ENCODE peak calls at places on chromosomes 12 and 14, in five cellular contexts. J is lower leg skin, V is GM12891, S is tibial nerve, L is prostate gland. A is an unnamed sample.

GRCh38 chr14:104158827-104159798 is 20.7 kb downstream of the KIF26A start:
- DNase-seq in S (no peak), J (no peak), L (no peak), V (no peak), A (no peak)

GRCh38 chr12:127241056-127241830 is 1025.7 kb upstream of the TMEM132C start:
- DNase-seq in J (no peak), S (peak; percentile 19), V (no peak), L (no peak), A (no peak)

GRCh38 chr14:61188196-61188595 is 92.9 kb downstream of the TMEM30B start:
- DNase-seq in L (peak; percentile 7), J (peak; percentile 90), V (no peak), S (no peak), A (no peak)

GRCh38 chr14:67562776-67563150 is 29.7 kb downstream of the PLEKHH1 start:
- DNase-seq in J (no peak), V (no peak), L (no peak), S (no peak), A (no peak)

GRCh38 chr12:96720363-96720705 is 186.7 kb upstream of the NEDD1 start:
- DNase-seq in L (peak; percentile 32), V (peak; percentile 16), J (no peak), S (no peak), A (no peak)

GRCh38 chr12:115543269-115543668 is 734.2 kb downstream of the MED13L start:
- DNase-seq in L (no peak), V (no peak), J (no peak), S (no peak), A (no peak)

GRCh38 chr12:49054524-49054923 is 6.1 kb downstream of the KMT2D start:
- DNase-seq in J (no peak), V (no peak), S (no peak), L (no peak), A (no peak)

GRCh38 chr12:93000026-93000425 is 70.9 kb upstream of the EEA1 start:
- DNase-seq in S (no peak), V (no peak), L (no peak), J (no peak), A (no peak)

GRCh38 chr12:7259060-7259459 is 44.8 kb upstream of the ACSM4 start:
- DNase-seq in L (no peak), V (no peak), J (no peak), S (no peak), A (no peak)

GRCh38 chr14:95274283-95274682 is 45.4 kb downstream of the CLMN start:
- DNase-seq in V (no peak), S (no peak), L (no peak), J (peak; percentile 66), A (no peak)
- TF ChIP-seq POLR2A in V (no peak), S (no peak), L (no peak), J (no peak), A (no peak)

DNA sequence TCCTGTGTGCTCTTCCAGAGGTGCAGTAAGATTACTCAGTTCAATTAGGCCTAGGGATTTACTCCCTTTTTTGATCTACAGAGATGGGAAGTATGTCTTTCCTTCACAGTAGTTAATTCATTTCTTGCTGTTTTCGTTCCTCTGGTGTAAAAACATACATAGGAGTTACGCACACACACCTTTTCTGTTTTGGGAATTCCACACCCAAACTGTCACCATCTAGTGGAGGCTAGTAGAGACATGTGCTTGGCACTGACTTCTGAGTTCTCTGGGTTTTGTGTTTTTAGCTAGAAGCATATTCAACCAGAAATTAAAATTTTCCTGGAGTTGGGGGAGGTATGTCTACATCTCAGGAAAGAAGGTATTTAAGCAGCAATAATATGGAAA is 1.4 kb downstream of the SUSD6 start:
- DNase-seq in V (no peak), L (peak; percentile 44), S (no peak), J (no peak), A (no peak)
- TF ChIP-seq POLR2A in V (no peak), L (no peak), S (no peak), J (no peak), A (no peak)

GRCh38 chr14:88562831-88563686 is at the start of gene ZC3H14:
- DNase-seq in L (peak; percentile 73), J (peak; percentile 95), S (peak; percentile 59), V (peak; percentile 90), A (no peak)
- TF ChIP-seq POLR2A in L (peak; percentile 77), J (no peak), S (peak; percentile 75), V (peak; percentile 63), A (peak; percentile 58)

GRCh38 chr12:19461986-19462385 is 22.7 kb downstream of the AEBP2 start:
- DNase-seq in J (no peak), S (no peak), L (no peak), V (no peak), A (no peak)

GRCh38 chr12:19462441-19462840 is 23.1 kb downstream of the AEBP2 start:
- DNase-seq in J (no peak), L (no peak), S (no peak), V (no peak), A (no peak)

DNA sequence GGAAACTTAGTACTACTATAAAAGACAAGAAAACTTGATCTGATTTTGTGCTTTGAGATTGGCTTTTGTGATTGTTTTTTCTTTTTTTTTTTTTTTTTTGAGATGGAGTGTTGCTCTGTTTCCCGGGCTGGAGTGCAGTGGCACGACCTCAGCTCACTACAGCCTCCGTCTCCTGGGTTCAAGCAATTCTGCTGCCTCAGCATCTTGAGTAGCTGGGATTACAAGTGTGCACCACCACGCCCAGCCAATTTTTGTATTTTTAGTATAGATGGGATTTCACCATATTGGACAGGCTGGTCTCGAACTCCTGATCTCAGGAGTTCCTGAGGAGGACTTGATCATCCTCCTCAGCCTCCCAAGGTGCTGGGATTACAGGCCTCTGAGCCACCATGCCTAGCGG is 26.4 kb downstream of the AEBP2 start:
- DNase-seq in J (no peak), L (no peak), V (no peak), S (no peak), A (no peak)
- TF ChIP-seq POLR2A in J (no peak), L (no peak), V (no peak), S (no peak), A (no peak)

GRCh38 chr14:100874411-100875091 is 29.0 kb downstream of the RTL1 start:
- DNase-seq in S (no peak), J (no peak), L (no peak), V (no peak), A (no peak)

GRCh38 chr14:100872241-100872640 is 31.3 kb downstream of the RTL1 start:
- DNase-seq in L (no peak), S (no peak), J (peak; percentile 73), V (no peak), A (no peak)

GRCh38 chr14:100872641-100873071 is 30.9 kb downstream of the RTL1 start:
- DNase-seq in J (peak; percentile 81), L (no peak), S (no peak), V (no peak), A (no peak)

GRCh38 chr14:100874051-100874410 is 29.5 kb downstream of the RTL1 start:
- DNase-seq in L (no peak), S (no peak), J (peak; percentile 48), V (no peak), A (no peak)

GRCh38 chr14:100873083-100873482 is 30.4 kb downstream of the RTL1 start:
- DNase-seq in L (no peak), J (no peak), S (no peak), V (no peak), A (no peak)
- TF ChIP-seq POLR2A in L (no peak), J (no peak), S (no peak), V (no peak), A (no peak)

GRCh38 chr14:88792572-88793258 is at the start of gene EML5:
- DNase-seq in L (peak; percentile 87), J (peak; percentile 94), S (peak; percentile 50), V (peak; percentile 67), A (no peak)
- TF ChIP-seq POLR2A in L (peak; percentile 53), J (no peak), S (peak; percentile 39), V (no peak), A (no peak)

GRCh38 chr14:55271572-55272414 is 572 bp downstream of the FBXO34 start:
- DNase-seq in V (peak; percentile 60), J (peak; percentile 93), L (peak; percentile 71), S (peak; percentile 36), A (no peak)
- TF ChIP-seq POLR2A in V (peak; percentile 50), J (no peak), L (peak; percentile 78), S (peak; percentile 59), A (peak; percentile 50)

DNA sequence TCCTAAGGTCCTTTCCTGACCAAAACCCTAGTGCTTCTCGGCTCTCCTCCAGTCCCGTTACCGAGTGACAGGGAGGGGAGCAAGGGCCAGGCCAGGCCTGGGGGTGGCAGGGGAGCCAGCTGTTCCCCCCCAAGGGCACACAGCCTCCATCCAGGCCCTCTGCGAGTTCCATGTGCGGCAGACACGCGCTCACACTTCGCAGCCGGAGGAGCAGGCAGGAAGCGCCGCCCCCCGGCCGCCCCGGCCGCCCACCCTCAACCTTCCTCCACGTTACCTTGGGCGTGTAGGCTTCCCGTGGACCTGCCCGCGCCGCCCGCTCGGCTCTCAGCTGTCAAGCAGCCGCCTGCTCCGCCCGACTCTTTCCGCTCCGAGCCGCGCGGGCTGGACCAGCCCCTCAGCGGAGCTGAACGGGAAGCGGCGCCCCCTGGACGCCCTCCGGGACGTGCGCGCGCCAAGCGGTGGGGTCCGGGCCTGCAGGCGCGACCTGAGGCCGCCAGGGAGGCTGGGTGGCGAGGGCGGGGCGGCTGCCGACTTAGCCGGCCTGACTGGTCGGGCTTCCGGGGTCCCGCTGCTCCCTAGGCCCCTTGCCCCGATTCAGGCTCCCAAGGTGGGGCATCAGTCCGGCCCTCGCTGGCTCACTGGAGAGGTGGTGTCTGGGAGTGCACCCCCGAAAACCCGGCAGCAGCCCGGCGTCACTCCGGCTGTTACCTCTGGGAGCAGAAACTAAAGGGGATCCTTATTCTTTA is at the start of gene CRACR2A:
- DNase-seq in J (peak; percentile 91), S (peak; percentile 18), L (peak; percentile 35), V (peak; percentile 85), A (peak; percentile 83)
- TF ChIP-seq POLR2A in J (no peak), S (no peak), L (no peak), V (peak; percentile 51), A (no peak)

A was measured in vagina.